ENCODE peak calls at places on chromosomes 11 and 22, in six cellular contexts. One of them, this sample, is unnamed.

GRCh38 chr11:28938091-28938490 is 829.9 kb downstream of the METTL15 start:
- DNase-seq in SK-N-SH: no peak
- DNase-seq in OCI-LY7: no peak
- DNase-seq in PC-3: peak
- DNase-seq in GM23248: no peak
- DNase-seq in GM23338: no peak
- DNase-seq in this sample: no peak

GRCh38 chr11:11663907-11664306 is 42.1 kb upstream of the GALNT18 start:
- DNase-seq in SK-N-SH: no peak
- DNase-seq in OCI-LY7: no peak
- DNase-seq in PC-3: no peak
- DNase-seq in GM23248: no peak
- DNase-seq in GM23338: no peak
- DNase-seq in this sample: no peak

GRCh38 chr11:20397281-20397680 is 9.8 kb downstream of the PRMT3 start:
- DNase-seq in SK-N-SH: peak
- DNase-seq in OCI-LY7: peak
- DNase-seq in PC-3: peak
- DNase-seq in GM23248: peak
- DNase-seq in GM23338: peak
- DNase-seq in this sample: peak

GRCh38 chr22:45645526-45646414 is 25.9 kb upstream of the ATXN10 start:
- DNase-seq in SK-N-SH: peak
- DNase-seq in OCI-LY7: peak
- DNase-seq in PC-3: peak
- DNase-seq in GM23248: peak
- DNase-seq in GM23338: peak
- DNase-seq in this sample: peak

GRCh38 chr22:42443240-42444059 is 11.2 kb upstream of the NFAM1 start:
- DNase-seq in SK-N-SH: no peak
- DNase-seq in OCI-LY7: peak
- DNase-seq in PC-3: peak
- DNase-seq in GM23248: peak
- DNase-seq in GM23338: no peak
- DNase-seq in this sample: no peak

GRCh38 chr11:21560466-21560975 is 632.4 kb upstream of the ANO5 start:
- DNase-seq in SK-N-SH: no peak
- DNase-seq in OCI-LY7: no peak
- DNase-seq in PC-3: no peak
- DNase-seq in GM23248: no peak
- DNase-seq in GM23338: no peak
- DNase-seq in this sample: no peak

GRCh38 chr11:94813436-94813720 is 45.2 kb downstream of the AMOTL1 start:
- DNase-seq in SK-N-SH: no peak
- DNase-seq in OCI-LY7: no peak
- DNase-seq in PC-3: no peak
- DNase-seq in GM23248: no peak
- DNase-seq in GM23338: no peak
- DNase-seq in this sample: no peak

GRCh38 chr11:80593981-80594380 is 1153.2 kb upstream of the TENM4 start:
- DNase-seq in SK-N-SH: no peak
- DNase-seq in OCI-LY7: no peak
- DNase-seq in PC-3: peak
- DNase-seq in GM23248: no peak
- DNase-seq in GM23338: no peak
- DNase-seq in this sample: peak

GRCh38 chr11:61777234-61778090 is 14.9 kb downstream of the TMEM258 start:
- DNase-seq in SK-N-SH: peak
- DNase-seq in OCI-LY7: no peak
- DNase-seq in PC-3: no peak
- DNase-seq in GM23248: peak
- DNase-seq in GM23338: peak
- DNase-seq in this sample: no peak

GRCh38 chr22:46561435-46561905 is 24.1 kb upstream of the CELSR1 start:
- DNase-seq in SK-N-SH: peak
- DNase-seq in OCI-LY7: peak
- DNase-seq in PC-3: peak
- DNase-seq in GM23248: no peak
- DNase-seq in GM23338: peak
- DNase-seq in this sample: no peak

GRCh38 chr22:30210235-30210831 is 36.2 kb downstream of the LIF start:
- DNase-seq in SK-N-SH: peak
- DNase-seq in OCI-LY7: no peak
- DNase-seq in PC-3: peak
- DNase-seq in GM23248: no peak
- DNase-seq in GM23338: no peak
- DNase-seq in this sample: peak

GRCh38 chr22:31625661-31626426 is 36.2 kb downstream of the PISD start:
- DNase-seq in SK-N-SH: no peak
- DNase-seq in OCI-LY7: no peak
- DNase-seq in PC-3: no peak
- DNase-seq in GM23248: peak
- DNase-seq in GM23338: peak
- DNase-seq in this sample: peak

GRCh38 chr11:114081641-114082414 is 22.3 kb downstream of the ZBTB16 start:
- DNase-seq in SK-N-SH: no peak
- DNase-seq in OCI-LY7: no peak
- DNase-seq in PC-3: no peak
- DNase-seq in GM23248: peak
- DNase-seq in GM23338: no peak
- DNase-seq in this sample: peak

GRCh38 chr11:10771457-10771856 is 20.4 kb downstream of the CTR9 start:
- DNase-seq in SK-N-SH: no peak
- DNase-seq in OCI-LY7: no peak
- DNase-seq in PC-3: no peak
- DNase-seq in GM23248: no peak
- DNase-seq in GM23338: no peak
- DNase-seq in this sample: no peak

GRCh38 chr22:22689621-22690345 is 45.4 kb downstream of the GGTLC2 start:
- DNase-seq in SK-N-SH: no peak
- DNase-seq in OCI-LY7: no peak
- DNase-seq in PC-3: no peak
- DNase-seq in GM23248: no peak
- DNase-seq in GM23338: no peak
- DNase-seq in this sample: no peak

GRCh38 chr22:36282078-36282831 is 29.3 kb downstream of the APOL1 start:
- DNase-seq in SK-N-SH: no peak
- DNase-seq in OCI-LY7: no peak
- DNase-seq in PC-3: no peak
- DNase-seq in GM23248: no peak
- DNase-seq in GM23338: no peak
- DNase-seq in this sample: no peak

GRCh38 chr11:98561877-98562395 is 458.8 kb upstream of the CNTN5 start:
- DNase-seq in SK-N-SH: no peak
- DNase-seq in OCI-LY7: no peak
- DNase-seq in PC-3: peak
- DNase-seq in GM23248: no peak
- DNase-seq in GM23338: no peak
- DNase-seq in this sample: no peak

GRCh38 chr22:41642711-41643110 is 21.6 kb downstream of the XRCC6 start:
- DNase-seq in SK-N-SH: no peak
- DNase-seq in OCI-LY7: no peak
- DNase-seq in PC-3: peak
- DNase-seq in GM23248: peak
- DNase-seq in GM23338: no peak
- DNase-seq in this sample: no peak

GRCh38 chr11:114236829-114237228 is 59.4 kb upstream of the NNMT start:
- DNase-seq in SK-N-SH: no peak
- DNase-seq in OCI-LY7: no peak
- DNase-seq in PC-3: no peak
- DNase-seq in GM23248: peak
- DNase-seq in GM23338: no peak
- DNase-seq in this sample: no peak

GRCh38 chr11:69904331-69905201 is 85.3 kb upstream of the FGF3 start:
- DNase-seq in SK-N-SH: no peak
- DNase-seq in OCI-LY7: no peak
- DNase-seq in PC-3: no peak
- DNase-seq in GM23248: no peak
- DNase-seq in GM23338: no peak
- DNase-seq in this sample: no peak

GRCh38 chr11:44277097-44278090 is 32.5 kb downstream of the ALX4 start:
- DNase-seq in SK-N-SH: no peak
- DNase-seq in OCI-LY7: no peak
- DNase-seq in PC-3: no peak
- DNase-seq in GM23248: no peak
- DNase-seq in GM23338: no peak
- DNase-seq in this sample: no peak

GRCh38 chr11:22785251-22785650 is 44.4 kb downstream of the SVIP start:
- DNase-seq in SK-N-SH: no peak
- DNase-seq in OCI-LY7: no peak
- DNase-seq in PC-3: peak
- DNase-seq in GM23248: peak
- DNase-seq in GM23338: no peak
- DNase-seq in this sample: no peak

GRCh38 chr22:43435851-43436535 is 24.2 kb downstream of the MPPED1 start:
- DNase-seq in SK-N-SH: no peak
- DNase-seq in OCI-LY7: no peak
- DNase-seq in PC-3: no peak
- DNase-seq in GM23248: no peak
- DNase-seq in GM23338: no peak
- DNase-seq in this sample: no peak

GRCh38 chr11:117703209-117703608 is 93.8 kb downstream of the DSCAML1 start:
- DNase-seq in SK-N-SH: no peak
- DNase-seq in OCI-LY7: no peak
- DNase-seq in PC-3: no peak
- DNase-seq in GM23248: no peak
- DNase-seq in GM23338: no peak
- DNase-seq in this sample: no peak

GRCh38 chr11:13344818-13345217 is 67.2 kb downstream of the BMAL1 start:
- DNase-seq in SK-N-SH: no peak
- DNase-seq in OCI-LY7: no peak
- DNase-seq in PC-3: no peak
- DNase-seq in GM23248: peak
- DNase-seq in GM23338: peak
- DNase-seq in this sample: no peak

GRCh38 chr22:38924197-38924952 is 33.0 kb upstream of the APOBEC3A start:
- DNase-seq in SK-N-SH: no peak
- DNase-seq in OCI-LY7: no peak
- DNase-seq in PC-3: peak
- DNase-seq in GM23248: peak
- DNase-seq in GM23338: no peak
- DNase-seq in this sample: peak

GRCh38 chr22:42335839-42336378 is 65.5 kb upstream of the TCF20 start:
- DNase-seq in SK-N-SH: peak
- DNase-seq in OCI-LY7: no peak
- DNase-seq in PC-3: no peak
- DNase-seq in GM23248: no peak
- DNase-seq in GM23338: no peak
- DNase-seq in this sample: no peak

GRCh38 chr11:69649576-69649900 is 8.6 kb downstream of the CCND1 start:
- DNase-seq in SK-N-SH: no peak
- DNase-seq in OCI-LY7: no peak
- DNase-seq in PC-3: no peak
- DNase-seq in GM23248: no peak
- DNase-seq in GM23338: no peak
- DNase-seq in this sample: no peak

GRCh38 chr11:12269104-12269441 is 108.3 kb upstream of the PARVA start:
- DNase-seq in SK-N-SH: peak
- DNase-seq in OCI-LY7: no peak
- DNase-seq in PC-3: peak
- DNase-seq in GM23248: peak
- DNase-seq in GM23338: no peak
- DNase-seq in this sample: peak

GRCh38 chr22:49869855-49870712 is 16.4 kb downstream of the ZBED4 start:
- DNase-seq in SK-N-SH: no peak
- DNase-seq in OCI-LY7: no peak
- DNase-seq in PC-3: no peak
- DNase-seq in GM23248: no peak
- DNase-seq in GM23338: no peak
- DNase-seq in this sample: no peak

GRCh38 chr11:108693852-108694251 is 29.0 kb downstream of the DDX10 start:
- DNase-seq in SK-N-SH: no peak
- DNase-seq in OCI-LY7: no peak
- DNase-seq in PC-3: peak
- DNase-seq in GM23248: peak
- DNase-seq in GM23338: no peak
- DNase-seq in this sample: no peak

GRCh38 chr11:12765428-12765827 is 91.2 kb downstream of the TEAD1 start:
- DNase-seq in SK-N-SH: no peak
- DNase-seq in OCI-LY7: peak
- DNase-seq in PC-3: no peak
- DNase-seq in GM23248: no peak
- DNase-seq in GM23338: no peak
- DNase-seq in this sample: peak

GRCh38 chr22:24153353-24153752 is 27.9 kb upstream of the SUSD2 start:
- DNase-seq in SK-N-SH: no peak
- DNase-seq in OCI-LY7: peak
- DNase-seq in PC-3: no peak
- DNase-seq in GM23248: peak
- DNase-seq in GM23338: no peak
- DNase-seq in this sample: peak
- H3K4me3 ChIP-seq in SK-N-SH: no peak
- H3K4me3 ChIP-seq in OCI-LY7: no peak
- H3K4me3 ChIP-seq in PC-3: no peak
- H3K4me3 ChIP-seq in GM23248: no peak
- H3K4me3 ChIP-seq in GM23338: no peak
- H3K4me3 ChIP-seq in this sample: no peak

DNA sequence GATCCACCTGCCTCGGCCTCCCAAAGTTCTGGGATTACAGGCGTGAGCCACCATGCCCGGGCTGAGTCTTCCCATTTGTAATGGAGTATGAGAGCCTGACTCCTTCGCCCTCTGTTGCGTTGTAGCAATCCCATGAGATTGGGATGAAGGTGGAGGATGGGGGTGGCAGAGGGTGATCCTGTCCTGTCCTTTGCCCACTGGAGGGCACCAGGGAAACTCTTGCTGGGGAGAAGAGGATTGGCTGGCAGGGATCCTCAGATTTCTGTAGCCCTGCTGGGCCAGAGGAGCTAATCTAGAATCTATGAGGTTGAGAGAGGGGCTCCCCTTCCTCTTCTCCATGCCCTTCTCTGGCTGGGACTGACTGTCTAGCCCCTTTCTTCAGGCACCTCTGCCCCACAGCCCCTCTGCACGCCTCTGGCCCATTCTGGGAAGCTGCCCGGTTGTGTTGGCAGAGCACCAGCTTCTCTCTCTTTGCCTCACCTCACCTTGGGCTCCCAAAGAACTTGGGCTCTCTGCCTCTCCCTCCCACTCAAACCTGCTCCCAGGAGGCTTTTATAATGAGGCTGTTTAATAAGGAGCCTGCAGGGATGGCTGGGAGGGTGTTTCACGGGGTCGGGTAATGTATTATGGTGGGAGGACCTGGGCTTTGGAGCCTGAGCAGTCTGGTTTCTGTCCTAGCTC is 9.5 kb upstream of the CATSPER1 start:
- DNase-seq in SK-N-SH: no peak
- DNase-seq in OCI-LY7: no peak
- DNase-seq in PC-3: no peak
- DNase-seq in GM23248: no peak
- DNase-seq in GM23338: no peak
- DNase-seq in this sample: no peak
- TF ChIP-seq EZH2phosphoT487 in SK-N-SH: no peak
- TF ChIP-seq EZH2phosphoT487 in OCI-LY7: no peak
- TF ChIP-seq EZH2phosphoT487 in PC-3: no peak
- TF ChIP-seq EZH2phosphoT487 in GM23248: no peak
- TF ChIP-seq EZH2phosphoT487 in GM23338: no peak
- TF ChIP-seq EZH2phosphoT487 in this sample: no peak

GRCh38 chr11:66412110-66412509 is 8.7 kb upstream of the NPAS4 start:
- DNase-seq in SK-N-SH: no peak
- DNase-seq in OCI-LY7: no peak
- DNase-seq in PC-3: no peak
- DNase-seq in GM23248: no peak
- DNase-seq in GM23338: no peak
- DNase-seq in this sample: no peak
- H3K4me3 ChIP-seq in SK-N-SH: no peak
- H3K4me3 ChIP-seq in OCI-LY7: no peak
- H3K4me3 ChIP-seq in PC-3: no peak
- H3K4me3 ChIP-seq in GM23248: no peak
- H3K4me3 ChIP-seq in GM23338: no peak
- H3K4me3 ChIP-seq in this sample: no peak

GRCh38 chr11:32385998-32386397 is 49.3 kb downstream of the WT1 start:
- DNase-seq in SK-N-SH: peak
- DNase-seq in OCI-LY7: no peak
- DNase-seq in PC-3: peak
- DNase-seq in GM23248: peak
- DNase-seq in GM23338: peak
- DNase-seq in this sample: peak
- TF ChIP-seq EZH2phosphoT487 in SK-N-SH: no peak
- TF ChIP-seq EZH2phosphoT487 in OCI-LY7: no peak
- TF ChIP-seq EZH2phosphoT487 in PC-3: no peak
- TF ChIP-seq EZH2phosphoT487 in GM23248: no peak
- TF ChIP-seq EZH2phosphoT487 in GM23338: no peak
- TF ChIP-seq EZH2phosphoT487 in this sample: no peak